ENCODE peak calls at places on chromosomes 16 and 17, in six cellular contexts. One of them, this sample, is unnamed.

GRCh38 chr16:73122604-73123386 is 74.9 kb upstream of the ZFHX3 start:
- DNase-seq in glutamatergic neuron: no peak
- DNase-seq in GM23248: peak; percentile 27
- DNase-seq in mammary epithelial cell: no peak
- DNase-seq in EL: no peak
- DNase-seq in AG04450: no peak
- DNase-seq in this sample: no peak

GRCh38 chr17:57342141-57342540 is 85.8 kb downstream of the MSI2 start:
- DNase-seq in glutamatergic neuron: no peak
- DNase-seq in GM23248: no peak
- DNase-seq in mammary epithelial cell: no peak
- DNase-seq in EL: no peak
- DNase-seq in AG04450: no peak
- DNase-seq in this sample: no peak

GRCh38 chr17:36511216-36511615 is 23.5 kb downstream of the MYO19 start:
- DNase-seq in glutamatergic neuron: no peak
- DNase-seq in GM23248: no peak
- DNase-seq in mammary epithelial cell: no peak
- DNase-seq in EL: no peak
- DNase-seq in AG04450: no peak
- DNase-seq in this sample: no peak

GRCh38 chr17:61382796-61383688 is 16.6 kb upstream of the TBX2 start:
- DNase-seq in glutamatergic neuron: no peak
- DNase-seq in GM23248: no peak
- DNase-seq in mammary epithelial cell: no peak
- DNase-seq in EL: no peak
- DNase-seq in AG04450: no peak
- DNase-seq in this sample: no peak

GRCh38 chr17:49260011-49260921 is 29.7 kb upstream of the PHOSPHO1 start:
- DNase-seq in glutamatergic neuron: peak; percentile 55
- DNase-seq in GM23248: peak; percentile 96
- DNase-seq in mammary epithelial cell: peak; percentile 71
- DNase-seq in EL: peak; percentile 89
- DNase-seq in AG04450: peak; percentile 33
- DNase-seq in this sample: peak; percentile 44

GRCh38 chr17:57349533-57350227 is 93.4 kb downstream of the MSI2 start:
- DNase-seq in glutamatergic neuron: no peak
- DNase-seq in GM23248: no peak
- DNase-seq in mammary epithelial cell: no peak
- DNase-seq in EL: no peak
- DNase-seq in AG04450: no peak
- DNase-seq in this sample: no peak

GRCh38 chr16:86391987-86392386 is 118.3 kb upstream of the FOXF1 start:
- DNase-seq in glutamatergic neuron: no peak
- DNase-seq in GM23248: peak; percentile 84
- DNase-seq in mammary epithelial cell: peak; percentile 30
- DNase-seq in EL: peak; percentile 87
- DNase-seq in AG04450: peak; percentile 64
- DNase-seq in this sample: no peak

GRCh38 chr16:27285676-27286196 is 17.2 kb upstream of the NSMCE1 start:
- DNase-seq in glutamatergic neuron: no peak
- DNase-seq in GM23248: peak; percentile 50
- DNase-seq in mammary epithelial cell: no peak
- DNase-seq in EL: no peak
- DNase-seq in AG04450: no peak
- DNase-seq in this sample: no peak

GRCh38 chr16:55817236-55817912 is 15.5 kb downstream of the CES1 start:
- DNase-seq in glutamatergic neuron: no peak
- DNase-seq in GM23248: no peak
- DNase-seq in mammary epithelial cell: peak; percentile 35
- DNase-seq in EL: no peak
- DNase-seq in AG04450: no peak
- DNase-seq in this sample: no peak

GRCh38 chr16:85984211-85984880 is 85.4 kb downstream of the IRF8 start:
- DNase-seq in glutamatergic neuron: no peak
- DNase-seq in GM23248: no peak
- DNase-seq in mammary epithelial cell: no peak
- DNase-seq in EL: no peak
- DNase-seq in AG04450: no peak
- DNase-seq in this sample: no peak

GRCh38 chr16:16147316-16147999 is 75.8 kb downstream of the ABCC6 start:
- DNase-seq in glutamatergic neuron: no peak
- DNase-seq in GM23248: no peak
- DNase-seq in mammary epithelial cell: no peak
- DNase-seq in EL: no peak
- DNase-seq in AG04450: no peak
- DNase-seq in this sample: no peak

GRCh38 chr16:67013823-67014640 is 14.9 kb upstream of the CBFB start:
- DNase-seq in glutamatergic neuron: peak; percentile 89
- DNase-seq in GM23248: peak; percentile 84
- DNase-seq in mammary epithelial cell: no peak
- DNase-seq in EL: peak; percentile 64
- DNase-seq in AG04450: no peak
- DNase-seq in this sample: no peak

GRCh38 chr16:15686287-15686686 is 36.2 kb downstream of the NDE1 start:
- DNase-seq in glutamatergic neuron: no peak
- DNase-seq in GM23248: no peak
- DNase-seq in mammary epithelial cell: no peak
- DNase-seq in EL: no peak
- DNase-seq in AG04450: no peak
- DNase-seq in this sample: no peak

GRCh38 chr16:78800535-78800934 is 701.1 kb downstream of the WWOX start:
- DNase-seq in glutamatergic neuron: no peak
- DNase-seq in GM23248: no peak
- DNase-seq in mammary epithelial cell: no peak
- DNase-seq in EL: no peak
- DNase-seq in AG04450: no peak
- DNase-seq in this sample: no peak

GRCh38 chr17:80070375-80071115 is 30.8 kb upstream of the GAA start:
- DNase-seq in glutamatergic neuron: no peak
- DNase-seq in GM23248: peak; percentile 39
- DNase-seq in mammary epithelial cell: no peak
- DNase-seq in EL: no peak
- DNase-seq in AG04450: no peak
- DNase-seq in this sample: no peak

GRCh38 chr17:47192549-47192948 is 3.5 kb upstream of the CDC27 start:
- DNase-seq in glutamatergic neuron: no peak
- DNase-seq in GM23248: no peak
- DNase-seq in mammary epithelial cell: no peak
- DNase-seq in EL: no peak
- DNase-seq in AG04450: no peak
- DNase-seq in this sample: no peak

GRCh38 chr16:12503201-12503600 is 300.5 kb downstream of the CPPED1 start:
- DNase-seq in glutamatergic neuron: no peak
- DNase-seq in GM23248: no peak
- DNase-seq in mammary epithelial cell: no peak
- DNase-seq in EL: no peak
- DNase-seq in AG04450: no peak
- DNase-seq in this sample: no peak

GRCh38 chr17:9790889-9791876 is at the start of gene DHRS7C:
- DNase-seq in glutamatergic neuron: no peak
- DNase-seq in GM23248: no peak
- DNase-seq in mammary epithelial cell: no peak
- DNase-seq in EL: no peak
- DNase-seq in AG04450: no peak
- DNase-seq in this sample: no peak

GRCh38 chr17:79530361-79531105 is 80.3 kb downstream of the RBFOX3 start:
- DNase-seq in glutamatergic neuron: no peak
- DNase-seq in GM23248: no peak
- DNase-seq in mammary epithelial cell: no peak
- DNase-seq in EL: no peak
- DNase-seq in AG04450: no peak
- DNase-seq in this sample: no peak

GRCh38 chr17:51257150-51258081 is 2.4 kb downstream of the MBTD1 start:
- DNase-seq in glutamatergic neuron: no peak
- DNase-seq in GM23248: peak; percentile 63
- DNase-seq in mammary epithelial cell: no peak
- DNase-seq in EL: no peak
- DNase-seq in AG04450: no peak
- DNase-seq in this sample: no peak

GRCh38 chr17:34580685-34581445 is 1.5 kb downstream of the TMEM132E start:
- DNase-seq in glutamatergic neuron: peak; percentile 72
- DNase-seq in GM23248: peak; percentile 25
- DNase-seq in mammary epithelial cell: no peak
- DNase-seq in EL: no peak
- DNase-seq in AG04450: no peak
- DNase-seq in this sample: no peak

GRCh38 chr16:58511933-58512815 is 3.1 kb upstream of the SETD6 start:
- DNase-seq in glutamatergic neuron: peak; percentile 90
- DNase-seq in GM23248: peak; percentile 72
- DNase-seq in mammary epithelial cell: peak; percentile 38
- DNase-seq in EL: peak; percentile 55
- DNase-seq in AG04450: peak; percentile 16
- DNase-seq in this sample: no peak

GRCh38 chr17:17837380-17837821 is 615 bp upstream of the SREBF1 start:
- DNase-seq in glutamatergic neuron: no peak
- DNase-seq in GM23248: peak; percentile 87
- DNase-seq in mammary epithelial cell: peak; percentile 63
- DNase-seq in EL: peak; percentile 87
- DNase-seq in AG04450: no peak
- DNase-seq in this sample: no peak

GRCh38 chr17:978110-979093 is 1.2 kb downstream of the NXN start:
- DNase-seq in glutamatergic neuron: peak; percentile 81
- DNase-seq in GM23248: peak; percentile 59
- DNase-seq in mammary epithelial cell: peak; percentile 40
- DNase-seq in EL: peak; percentile 67
- DNase-seq in AG04450: no peak
- DNase-seq in this sample: no peak

GRCh38 chr16:55045329-55046145 is 114.9 kb downstream of the IRX5 start:
- DNase-seq in glutamatergic neuron: no peak
- DNase-seq in GM23248: no peak
- DNase-seq in mammary epithelial cell: no peak
- DNase-seq in EL: no peak
- DNase-seq in AG04450: no peak
- DNase-seq in this sample: no peak

GRCh38 chr17:82238562-82239201 is 9.8 kb downstream of the SLC16A3 start:
- DNase-seq in glutamatergic neuron: no peak
- DNase-seq in GM23248: peak; percentile 92
- DNase-seq in mammary epithelial cell: peak; percentile 90
- DNase-seq in EL: peak; percentile 80
- DNase-seq in AG04450: no peak
- DNase-seq in this sample: peak; percentile 55

GRCh38 chr16:71635632-71636031 is 9.6 kb downstream of the MARVELD3 start:
- DNase-seq in glutamatergic neuron: no peak
- DNase-seq in GM23248: no peak
- DNase-seq in mammary epithelial cell: no peak
- DNase-seq in EL: no peak
- DNase-seq in AG04450: no peak
- DNase-seq in this sample: no peak

This sample was measured in foreskin keratinocyte.